ENCODE peak calls at places on chromosomes 1 and 21, in ten cellular contexts. F is fibroblast of the aortic adventitia; T is activated CD4-positive, CD25-positive, alpha-beta regulatory T cell; M is activated gamma-delta T cell treated with Interleukin-2 at 50 U/mL for 16 hours; V is nucleus accumbens; E is adrenal gland; X is activated naive CD4-positive, alpha-beta T cell; U is NCI-H1417; Z is cardiac muscle cell; Q is activated effector memory CD4-positive, alpha-beta T cell treated with anti-CD3 and anti-CD28 coated beads, Interleukin-2, amount 50 U/mL, for 16 hours. N is an unnamed sample.
A peak's percentile ranks its signal among the peaks of the same experiment; 100 is the strongest.

GRCh38 chr1:185308126-185308525 is 8.9 kb downstream of the IVNS1ABP start:
- DNase-seq in F (no peak), T (no peak), M (no peak), V (no peak), E (no peak), X (no peak), U (no peak), Z (no peak), Q (no peak), N (no peak)

GRCh38 chr1:5753431-5754078 is 238.7 kb downstream of the NPHP4 start:
- DNase-seq in F (no peak), T (no peak), M (no peak), V (no peak), E (no peak), X (no peak), U (no peak), Z (no peak), Q (no peak), N (no peak)

GRCh38 chr1:245079021-245079609 is 75.7 kb upstream of the KIF26B start:
- DNase-seq in F (peak; percentile 85), T (no peak), M (no peak), V (no peak), E (no peak), X (no peak), U (no peak), Z (peak; percentile 80), Q (no peak), N (peak; percentile 25)

GRCh38 chr1:226677121-226678020 is 61.7 kb downstream of the ITPKB start:
- DNase-seq in F (peak; percentile 93), T (peak; percentile 52), M (peak; percentile 74), V (peak; percentile 18), E (peak; percentile 96), X (peak; percentile 45), U (no peak), Z (peak; percentile 73), Q (peak; percentile 90), N (peak; percentile 71)

GRCh38 chr1:207883660-207884245 is 27.2 kb downstream of the CD34 start:
- DNase-seq in F (no peak), T (no peak), M (no peak), V (no peak), E (no peak), X (no peak), U (no peak), Z (no peak), Q (no peak), N (no peak)

GRCh38 chr1:42439940-42440339 is 15.9 kb downstream of the ZMYND12 start:
- DNase-seq in F (peak; percentile 74), T (no peak), M (no peak), V (no peak), E (no peak), X (no peak), U (no peak), Z (peak; percentile 26), Q (no peak), N (no peak)

GRCh38 chr21:39336457-39337008 is 12.4 kb downstream of the HMGN1 start:
- DNase-seq in F (no peak), T (no peak), M (no peak), V (no peak), E (no peak), X (no peak), U (no peak), Z (no peak), Q (no peak), N (no peak)

GRCh38 chr1:21703318-21703963 is 34.3 kb upstream of the RAP1GAP start:
- DNase-seq in F (peak; percentile 89), T (no peak), M (no peak), V (no peak), E (peak; percentile 60), X (no peak), U (no peak), Z (peak; percentile 63), Q (no peak), N (peak; percentile 46)

GRCh38 chr1:229085291-229085690 is 185.6 kb upstream of the RAB4A start:
- DNase-seq in F (no peak), T (no peak), M (no peak), V (no peak), E (no peak), X (no peak), U (no peak), Z (no peak), Q (no peak), N (no peak)

GRCh38 chr1:39960461-39960958 is 5.6 kb downstream of the MFSD2A start:
- DNase-seq in F (no peak), T (no peak), M (peak; percentile 10), V (no peak), E (no peak), X (no peak), U (peak; percentile 83), Z (no peak), Q (no peak), N (no peak)

GRCh38 chr1:106846656-106847055 is 209.8 kb upstream of the PRMT6 start:
- DNase-seq in F (no peak), T (no peak), M (no peak), V (no peak), E (no peak), X (no peak), U (no peak), Z (no peak), Q (no peak), N (no peak)

GRCh38 chr1:161196521-161197451 is 2.1 kb downstream of the ADAMTS4 start:
- DNase-seq in F (peak; percentile 89), T (no peak), M (no peak), V (no peak), E (no peak), X (no peak), U (no peak), Z (peak; percentile 91), Q (no peak), N (peak; percentile 65)

GRCh38 chr1:83029050-83029449 is 969.9 kb downstream of the TTLL7 start:
- DNase-seq in F (no peak), T (no peak), M (no peak), V (no peak), E (no peak), X (no peak), U (no peak), Z (no peak), Q (no peak), N (no peak)

GRCh38 chr21:40176732-40177131 is 309.5 kb downstream of the PCP4 start:
- DNase-seq in F (no peak), T (no peak), M (no peak), V (no peak), E (no peak), X (no peak), U (peak; percentile 95), Z (no peak), Q (no peak), N (no peak)

GRCh38 chr1:65769621-65770020 is 23.1 kb upstream of the PDE4B start:
- DNase-seq in F (no peak), T (no peak), M (no peak), V (no peak), E (no peak), X (no peak), U (no peak), Z (no peak), Q (no peak), N (no peak)

GRCh38 chr1:210093461-210093860 is 139.1 kb upstream of the SERTAD4 start:
- DNase-seq in F (no peak), T (no peak), M (no peak), V (no peak), E (no peak), X (no peak), U (no peak), Z (no peak), Q (no peak), N (no peak)

GRCh38 chr1:186139706-186140105 is 235.3 kb downstream of the TPR start:
- DNase-seq in F (peak; percentile 76), T (no peak), M (no peak), V (no peak), E (no peak), X (no peak), U (no peak), Z (peak; percentile 80), Q (no peak), N (peak; percentile 55)

GRCh38 chr1:226763741-226764264 is 24.7 kb upstream of the ITPKB start:
- DNase-seq in F (peak; percentile 66), T (no peak), M (no peak), V (no peak), E (no peak), X (no peak), U (no peak), Z (peak; percentile 79), Q (peak; percentile 66), N (peak; percentile 67)

GRCh38 chr1:26357121-26357602 is 3.2 kb upstream of the CRYBG2 start:
- DNase-seq in F (no peak), T (no peak), M (no peak), V (no peak), E (no peak), X (no peak), U (no peak), Z (no peak), Q (no peak), N (no peak)

N was measured in skeletal muscle cell.